ENCODE peak calls at places on chromosomes 3 and 15, in ten cellular contexts. H is cardiac muscle cell, P is cardiac fibroblast, X is psoas muscle, Y is AG09309, Z is mammary epithelial cell, M is transverse colon, W is IMR-90, B is coronary artery, E is Panc1. T is an unnamed sample.

GRCh38 chr15:75827691-75828090 is 15.6 kb upstream of the UBE2Q2 start:
- DNase-seq in H (no peak), P (no peak), X (no peak), Y (no peak), Z (peak), M (no peak), W (no peak), B (no peak), E (no peak), T (peak)

GRCh38 chr3:106029941-106030619 is 161.3 kb upstream of the CBLB start:
- DNase-seq in H (no peak), P (peak), X (no peak), Y (no peak), Z (peak), M (no peak), W (peak), B (no peak), E (no peak), T (no peak)

GRCh38 chr15:48424076-48424475 is 92.8 kb downstream of the DUT start:
- DNase-seq in H (no peak), P (peak), X (no peak), Y (no peak), Z (peak), M (no peak), W (peak), B (no peak), E (no peak), T (no peak)

GRCh38 chr3:143445118-143445517 is 325.5 kb downstream of the CHST2 start:
- DNase-seq in H (no peak), P (peak), X (no peak), Y (no peak), Z (peak), M (no peak), W (peak), B (no peak), E (no peak), T (no peak)

GRCh38 chr15:95169701-95170459 is 938.5 kb downstream of the MCTP2 start:
- DNase-seq in H (peak), P (no peak), X (peak), Y (no peak), Z (no peak), M (peak), W (peak), B (no peak), E (no peak), T (no peak)

GRCh38 chr3:81302045-81302444 is 459.4 kb downstream of the GBE1 start:
- DNase-seq in H (peak), P (peak), X (no peak), Y (no peak), Z (peak), M (peak), W (peak), B (no peak), E (peak), T (no peak)

GRCh38 chr3:78823859-78824258 is 943.9 kb downstream of the ROBO1 start:
- DNase-seq in H (no peak), P (peak), X (no peak), Y (no peak), Z (peak), M (no peak), W (peak), B (no peak), E (no peak), T (no peak)

GRCh38 chr15:70526221-70526973 is 237.0 kb downstream of the UACA start:
- DNase-seq in H (no peak), P (peak), X (peak), Y (peak), Z (peak), M (peak), W (peak), B (peak), E (no peak), T (no peak)

GRCh38 chr3:86787091-86787490 is 203.9 kb downstream of the VGLL3 start:
- DNase-seq in H (no peak), P (peak), X (no peak), Y (no peak), Z (peak), M (no peak), W (peak), B (no peak), E (no peak), T (no peak)

GRCh38 chr15:32844118-32844711 is 126.4 kb downstream of the GREM1 start:
- DNase-seq in H (peak), P (peak), X (no peak), Y (no peak), Z (peak), M (no peak), W (peak), B (no peak), E (no peak), T (no peak)

GRCh38 chr3:123877466-123877865 is 6.7 kb downstream of the MYLK start:
- DNase-seq in H (no peak), P (no peak), X (no peak), Y (no peak), Z (no peak), M (no peak), W (no peak), B (no peak), E (no peak), T (no peak)

GRCh38 chr3:140629351-140630137 is 48.3 kb upstream of the TRIM42 start:
- DNase-seq in H (no peak), P (peak), X (no peak), Y (peak), Z (peak), M (no peak), W (peak), B (no peak), E (no peak), T (no peak)

GRCh38 chr15:92623435-92623834 is 32.1 kb downstream of the FAM174B start:
- DNase-seq in H (no peak), P (no peak), X (peak), Y (no peak), Z (peak), M (peak), W (no peak), B (no peak), E (no peak), T (no peak)

GRCh38 chr3:71428841-71429609 is 154.5 kb downstream of the FOXP1 start:
- DNase-seq in H (no peak), P (peak), X (no peak), Y (no peak), Z (peak), M (peak), W (peak), B (no peak), E (no peak), T (no peak)

GRCh38 chr3:48273594-48274211 is 32.8 kb downstream of the ZNF589 start:
- DNase-seq in H (peak), P (peak), X (no peak), Y (no peak), Z (peak), M (peak), W (peak), B (no peak), E (peak), T (no peak)

GRCh38 chr15:94282269-94283250 is 51.2 kb downstream of the MCTP2 start:
- DNase-seq in H (peak), P (peak), X (no peak), Y (no peak), Z (no peak), M (no peak), W (no peak), B (no peak), E (no peak), T (no peak)

GRCh38 chr3:185825379-185825638 is 467 bp upstream of the IGF2BP2 start:
- DNase-seq in H (no peak), P (no peak), X (no peak), Y (no peak), Z (no peak), M (no peak), W (no peak), B (no peak), E (no peak), T (no peak)

GRCh38 chr3:113295463-113295862 is 84.1 kb downstream of the BOC start:
- DNase-seq in H (no peak), P (no peak), X (no peak), Y (no peak), Z (no peak), M (no peak), W (no peak), B (no peak), E (no peak), T (no peak)

GRCh38 chr15:71191296-71191695 is 76.0 kb downstream of the THSD4 start:
- DNase-seq in H (no peak), P (no peak), X (no peak), Y (peak), Z (no peak), M (no peak), W (no peak), B (no peak), E (no peak), T (no peak)

GRCh38 chr3:151319613-151320012 is 3.0 kb upstream of the GPR87 start:
- DNase-seq in H (no peak), P (peak), X (no peak), Y (no peak), Z (no peak), M (no peak), W (peak), B (no peak), E (no peak), T (no peak)

GRCh38 chr15:86077070-86077469 is 2.6 kb upstream of the AGBL1 start:
- DNase-seq in H (no peak), P (no peak), X (no peak), Y (no peak), Z (no peak), M (no peak), W (no peak), B (no peak), E (no peak), T (peak)

GRCh38 chr3:21407743-21408142 is 343.3 kb downstream of the ZNF385D start:
- DNase-seq in H (no peak), P (peak), X (no peak), Y (no peak), Z (no peak), M (no peak), W (no peak), B (no peak), E (no peak), T (no peak)

GRCh38 chr3:144257381-144257780 is 285.8 kb downstream of the DIPK2A start:
- DNase-seq in H (no peak), P (no peak), X (no peak), Y (no peak), Z (no peak), M (no peak), W (no peak), B (no peak), E (no peak), T (no peak)

GRCh38 chr3:156630773-156631093 is 43.7 kb upstream of the TIPARP start:
- DNase-seq in H (no peak), P (no peak), X (peak), Y (no peak), Z (no peak), M (no peak), W (no peak), B (no peak), E (no peak), T (no peak)

GRCh38 chr15:51094606-51095569 is at the start of gene TNFAIP8L3:
- DNase-seq in H (peak), P (peak), X (peak), Y (no peak), Z (peak), M (peak), W (no peak), B (peak), E (no peak), T (peak)

GRCh38 chr15:52785672-52786406 is 4.3 kb downstream of the ONECUT1 start:
- DNase-seq in H (no peak), P (no peak), X (no peak), Y (no peak), Z (no peak), M (no peak), W (no peak), B (no peak), E (no peak), T (no peak)

GRCh38 chr3:71104090-71104489 is 479.4 kb downstream of the FOXP1 start:
- DNase-seq in H (no peak), P (peak), X (no peak), Y (peak), Z (no peak), M (no peak), W (peak), B (no peak), E (no peak), T (no peak)

GRCh38 chr3:141336672-141337522 is 31.4 kb upstream of the ZBTB38 start:
- DNase-seq in H (no peak), P (peak), X (no peak), Y (peak), Z (peak), M (no peak), W (peak), B (no peak), E (peak), T (no peak)

DNA sequence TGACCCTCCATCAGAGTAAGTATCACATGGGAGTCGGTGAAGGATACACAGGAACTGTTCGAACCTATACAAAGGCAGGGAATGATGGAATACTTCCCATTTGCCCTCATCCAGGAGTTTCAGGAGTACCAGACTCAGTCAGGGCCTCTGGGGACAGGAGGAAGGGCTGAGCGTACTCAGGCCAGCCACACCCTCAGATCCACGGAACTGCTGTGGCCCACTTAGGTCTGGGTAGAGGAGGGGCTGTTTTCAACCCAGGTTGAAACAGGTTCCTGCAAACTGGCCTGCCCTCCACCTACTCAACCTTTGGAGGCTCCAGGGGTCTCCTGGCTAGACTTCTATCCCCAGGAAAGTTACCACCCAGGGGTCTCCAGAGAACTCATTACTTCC is 6.7 kb upstream of the IGDCC3 start:
- DNase-seq in H (no peak), P (no peak), X (no peak), Y (no peak), Z (no peak), M (no peak), W (no peak), B (no peak), E (no peak), T (no peak)
- H3K4me3 ChIP-seq in H (no peak), P (no peak), X (no peak), Y (no peak), Z (no peak), M (no peak), W (no peak), B (peak), E (no peak), T (peak)

GRCh38 chr15:58517682-58518525 is 86.1 kb downstream of the LIPC start:
- DNase-seq in H (peak), P (no peak), X (no peak), Y (no peak), Z (no peak), M (no peak), W (no peak), B (no peak), E (no peak), T (no peak)

GRCh38 chr15:58517252-58517681 is 85.5 kb downstream of the LIPC start:
- DNase-seq in H (peak), P (no peak), X (no peak), Y (no peak), Z (no peak), M (no peak), W (no peak), B (no peak), E (no peak), T (no peak)

GRCh38 chr15:58513681-58514336 is 82.0 kb downstream of the LIPC start:
- DNase-seq in H (no peak), P (no peak), X (no peak), Y (no peak), Z (no peak), M (no peak), W (no peak), B (no peak), E (no peak), T (no peak)

GRCh38 chr15:58513008-58513407 is 81.2 kb downstream of the LIPC start:
- DNase-seq in H (no peak), P (no peak), X (no peak), Y (no peak), Z (no peak), M (no peak), W (no peak), B (no peak), E (no peak), T (no peak)

GRCh38 chr15:58515807-58516206 is 84.0 kb downstream of the LIPC start:
- DNase-seq in H (no peak), P (peak), X (no peak), Y (no peak), Z (no peak), M (no peak), W (no peak), B (no peak), E (no peak), T (no peak)
- TF ChIP-seq CTCF in H (no peak), P (no peak), X (no peak), Y (no peak), Z (no peak), M (no peak), W (no peak), B (no peak), E (no peak), T (no peak)

GRCh38 chr3:45109736-45110135 is 36.4 kb downstream of the CDCP1 start:
- DNase-seq in H (no peak), P (no peak), X (no peak), Y (no peak), Z (no peak), M (no peak), W (no peak), B (no peak), E (no peak), T (no peak)

GRCh38 chr3:45106874-45107273 is 39.3 kb downstream of the CDCP1 start:
- DNase-seq in H (no peak), P (no peak), X (no peak), Y (no peak), Z (no peak), M (no peak), W (no peak), B (no peak), E (no peak), T (no peak)

GRCh38 chr3:45113625-45114050 is 32.5 kb downstream of the CDCP1 start:
- DNase-seq in H (peak), P (peak), X (no peak), Y (no peak), Z (no peak), M (no peak), W (peak), B (no peak), E (no peak), T (no peak)

GRCh38 chr3:45112939-45113338 is 33.2 kb downstream of the CDCP1 start:
- DNase-seq in H (no peak), P (peak), X (no peak), Y (peak), Z (no peak), M (no peak), W (peak), B (no peak), E (no peak), T (no peak)

GRCh38 chr3:45110185-45110833 is 35.9 kb downstream of the CDCP1 start:
- DNase-seq in H (no peak), P (no peak), X (no peak), Y (no peak), Z (no peak), M (peak), W (no peak), B (no peak), E (no peak), T (no peak)
- H3K4me3 ChIP-seq in H (no peak), P (no peak), X (no peak), Y (no peak), Z (no peak), M (peak), W (no peak), B (no peak), E (no peak), T (no peak)

DNA sequence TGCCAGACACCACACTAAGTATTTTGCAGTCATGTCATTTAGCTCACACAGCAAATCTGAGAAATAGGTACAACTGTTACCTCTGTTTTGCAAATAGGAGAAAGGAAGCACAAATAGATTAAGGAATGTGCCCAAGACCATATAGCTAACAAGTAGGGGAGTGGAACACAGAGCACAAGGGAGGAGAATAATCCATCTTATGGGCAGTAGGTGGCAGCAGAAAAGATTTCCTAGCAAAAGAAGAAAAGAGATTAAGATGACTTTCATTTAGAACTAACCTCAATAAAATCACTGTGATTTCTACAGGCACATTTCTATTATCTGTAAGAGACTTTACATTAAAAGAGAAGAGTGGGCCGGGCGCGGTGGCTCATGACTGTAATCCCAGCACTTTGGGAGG is 49.1 kb downstream of the NR1I2 start:
- DNase-seq in H (no peak), P (peak), X (no peak), Y (no peak), Z (no peak), M (no peak), W (no peak), B (no peak), E (no peak), T (no peak)
- TF ChIP-seq CTCF in H (peak), P (peak), X (no peak), Y (peak), Z (peak), M (no peak), W (peak), B (no peak), E (peak), T (no peak)

DNA sequence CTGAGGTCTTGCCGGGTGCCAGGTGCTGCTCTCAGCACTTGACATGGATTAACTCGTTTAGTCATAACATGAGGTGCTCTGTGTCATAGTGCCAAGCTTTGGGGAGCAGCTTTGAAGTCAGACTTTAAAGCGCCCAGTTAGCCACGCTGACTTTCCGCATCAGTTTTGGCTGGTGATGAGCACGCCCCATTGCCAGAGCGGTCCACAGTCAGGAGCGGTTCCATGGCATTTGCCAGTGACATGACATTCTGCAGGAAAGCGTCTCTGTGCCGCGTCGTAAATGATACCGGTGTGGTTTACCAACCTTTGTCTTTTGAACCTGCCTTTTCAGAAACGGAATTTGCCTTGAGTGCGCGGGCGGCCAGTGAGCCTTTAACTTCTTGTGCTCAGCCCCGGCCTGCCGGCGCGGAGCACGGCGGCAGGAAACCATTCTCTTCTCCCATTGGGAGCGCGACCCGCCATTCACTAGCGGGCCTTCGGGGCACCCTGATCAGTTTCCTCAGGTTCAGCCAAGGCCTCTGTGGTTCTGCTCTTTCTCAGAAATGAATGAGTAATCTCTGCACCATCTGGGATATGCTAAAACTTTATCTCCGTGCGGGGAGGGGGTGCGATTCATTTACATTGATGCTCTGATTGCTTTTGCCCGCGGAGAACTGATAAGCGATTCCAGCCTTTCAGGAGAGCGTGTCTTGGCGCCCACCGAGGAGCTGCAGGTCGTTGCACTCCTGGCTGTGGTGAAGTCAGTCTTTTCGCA is 1.7 kb upstream of the SLC2A2 start:
- DNase-seq in H (peak), P (peak), X (peak), Y (peak), Z (peak), M (peak), W (peak), B (no peak), E (no peak), T (no peak)
- H3K4me3 ChIP-seq in H (peak), P (peak), X (peak), Y (peak), Z (peak), M (peak), W (peak), B (peak), E (no peak), T (peak)

GRCh38 chr15:100849021-100849831 is 30.4 kb upstream of the ALDH1A3 start:
- DNase-seq in H (peak), P (peak), X (peak), Y (no peak), Z (peak), M (peak), W (peak), B (no peak), E (peak), T (no peak)
- TF ChIP-seq CTCF in H (peak), P (peak), X (peak), Y (peak), Z (peak), M (peak), W (no peak), B (no peak), E (peak), T (peak)

GRCh38 chr3:63980019-63980418 is 43.3 kb downstream of the PSMD6 start:
- DNase-seq in H (no peak), P (no peak), X (no peak), Y (no peak), Z (no peak), M (no peak), W (no peak), B (no peak), E (no peak), T (no peak)

GRCh38 chr3:63977893-63978292 is 45.4 kb downstream of the PSMD6 start:
- DNase-seq in H (no peak), P (no peak), X (no peak), Y (no peak), Z (no peak), M (no peak), W (no peak), B (no peak), E (no peak), T (no peak)

GRCh38 chr3:63979093-63979492 is 44.2 kb downstream of the PSMD6 start:
- DNase-seq in H (no peak), P (peak), X (no peak), Y (no peak), Z (peak), M (no peak), W (no peak), B (no peak), E (no peak), T (no peak)

GRCh38 chr3:63981980-63982379 is 41.3 kb downstream of the PSMD6 start:
- DNase-seq in H (no peak), P (no peak), X (no peak), Y (no peak), Z (no peak), M (no peak), W (no peak), B (no peak), E (no peak), T (no peak)

GRCh38 chr3:63980830-63981498 is 42.3 kb downstream of the PSMD6 start:
- DNase-seq in H (no peak), P (no peak), X (no peak), Y (no peak), Z (no peak), M (no peak), W (no peak), B (no peak), E (no peak), T (no peak)
- H3K4me3 ChIP-seq in H (no peak), P (no peak), X (no peak), Y (no peak), Z (no peak), M (no peak), W (no peak), B (no peak), E (no peak), T (no peak)

T was measured in esophagus muscularis mucosa.